ENCODE peak calls at places on chromosomes 3 and 15, in eight cellular contexts. M is CD4-positive, alpha-beta T cell; Z is RWPE1; K is GM23338; L is tibial artery; S is upper lobe of left lung; C is A673; V is body of pancreas. P is an unnamed sample.
A peak's percentile ranks its signal among the peaks of the same experiment; 100 is the strongest.

GRCh38 chr3:111769110-111769509 is 90.0 kb upstream of the PHLDB2 start:
- DNase-seq in S (no peak), C (no peak), K (no peak), M (no peak), Z (no peak), L (no peak), V (no peak), P (no peak)

GRCh38 chr3:64031540-64032533 is 8.5 kb upstream of the PSMD6 start:
- DNase-seq in L (no peak), S (no peak), C (no peak), M (no peak), V (no peak), K (no peak), Z (no peak), P (no peak)

GRCh38 chr3:116678853-116679252 is 30.7 kb upstream of the TUSC7 start:
- DNase-seq in C (no peak), S (no peak), M (no peak), V (no peak), K (no peak), L (no peak), Z (no peak), P (no peak)

GRCh38 chr3:27559835-27560234 is 75.7 kb upstream of the SLC4A7 start:
- DNase-seq in K (no peak), L (peak; percentile 74), C (no peak), Z (peak; percentile 21), M (no peak), V (no peak), S (no peak), P (no peak)

GRCh38 chr3:9747267-9747666 is 2.5 kb upstream of the OGG1 start:
- DNase-seq in S (no peak), M (no peak), Z (no peak), L (no peak), C (no peak), K (no peak), V (no peak), P (no peak)

GRCh38 chr15:53880353-53880752 is 97.9 kb upstream of the UNC13C start:
- DNase-seq in M (no peak), S (no peak), L (no peak), K (no peak), Z (no peak), V (no peak), C (no peak), P (no peak)

GRCh38 chr3:118863731-118864322 is 170.8 kb downstream of the IGSF11 start:
- DNase-seq in M (no peak), C (peak; percentile 4), S (no peak), V (no peak), K (peak; percentile 75), L (no peak), Z (no peak), P (no peak)

GRCh38 chr15:49620174-49620573 is 444 bp downstream of the FAM227B start:
- DNase-seq in M (no peak), V (no peak), Z (no peak), S (no peak), K (peak; percentile 5), C (peak; percentile 17), L (no peak), P (no peak)

GRCh38 chr15:36254446-36254845 is 325.0 kb upstream of the CDIN1 start:
- DNase-seq in Z (no peak), K (no peak), L (no peak), V (no peak), S (no peak), M (no peak), C (peak; percentile 77), P (no peak)

GRCh38 chr3:161800985-161801559 is 304.5 kb downstream of the OTOL1 start:
- DNase-seq in Z (no peak), L (no peak), C (no peak), V (no peak), M (no peak), S (no peak), K (no peak), P (no peak)

GRCh38 chr3:13882876-13883275 is 3.0 kb upstream of the WNT7A start:
- DNase-seq in V (no peak), L (no peak), Z (no peak), S (no peak), M (no peak), K (no peak), C (no peak), P (no peak)

GRCh38 chr3:132394334-132394733 is 23.0 kb upstream of the DNAJC13 start:
- DNase-seq in S (no peak), L (no peak), M (no peak), Z (no peak), K (no peak), V (no peak), C (peak; percentile 21), P (no peak)

GRCh38 chr15:38070778-38071177 is 136.3 kb downstream of the TMCO5A start:
- DNase-seq in V (no peak), L (no peak), M (no peak), K (no peak), Z (no peak), C (no peak), S (no peak), P (no peak)

GRCh38 chr15:70703483-70703882 is 59.9 kb downstream of the UACA start:
- DNase-seq in L (no peak), V (no peak), Z (no peak), K (peak; percentile 41), S (no peak), M (no peak), C (peak; percentile 40), P (no peak)

GRCh38 chr3:185341616-185342457 is 21.1 kb upstream of the MAP3K13 start:
- DNase-seq in C (no peak), V (no peak), L (no peak), S (peak; percentile 32), K (no peak), Z (no peak), M (no peak), P (peak; percentile 64)

GRCh38 chr3:69568926-69569325 is 170.3 kb upstream of the MITF start:
- DNase-seq in K (no peak), Z (no peak), M (no peak), S (no peak), V (no peak), L (no peak), C (no peak), P (no peak)

GRCh38 chr3:135452881-135453280 is 512.6 kb upstream of the PPP2R3A start:
- DNase-seq in C (no peak), Z (no peak), M (no peak), V (no peak), L (no peak), S (no peak), K (peak; percentile 15), P (no peak)

GRCh38 chr3:124916837-124917409 is 17.6 kb downstream of the MUC13 start:
- DNase-seq in C (no peak), V (no peak), Z (no peak), S (no peak), M (no peak), L (no peak), K (no peak), P (peak; percentile 3)

GRCh38 chr3:25455316-25456232 is 27.5 kb downstream of the RARB start:
- DNase-seq in C (peak; percentile 46), L (peak; percentile 74), Z (no peak), S (no peak), V (no peak), M (no peak), K (peak; percentile 9), P (peak; percentile 58)

GRCh38 chr15:33068531-33068990 is 126.0 kb downstream of the FMN1 start:
- DNase-seq in Z (peak; percentile 76), S (peak; percentile 93), M (no peak), L (peak; percentile 66), C (peak; percentile 70), V (peak; percentile 34), K (peak; percentile 69), P (no peak)

GRCh38 chr3:177781686-177782161 is 584.4 kb upstream of the TBL1XR1 start:
- DNase-seq in S (peak; percentile 30), C (peak; percentile 30), K (no peak), V (no peak), Z (no peak), M (no peak), L (peak; percentile 91), P (no peak)

DNA sequence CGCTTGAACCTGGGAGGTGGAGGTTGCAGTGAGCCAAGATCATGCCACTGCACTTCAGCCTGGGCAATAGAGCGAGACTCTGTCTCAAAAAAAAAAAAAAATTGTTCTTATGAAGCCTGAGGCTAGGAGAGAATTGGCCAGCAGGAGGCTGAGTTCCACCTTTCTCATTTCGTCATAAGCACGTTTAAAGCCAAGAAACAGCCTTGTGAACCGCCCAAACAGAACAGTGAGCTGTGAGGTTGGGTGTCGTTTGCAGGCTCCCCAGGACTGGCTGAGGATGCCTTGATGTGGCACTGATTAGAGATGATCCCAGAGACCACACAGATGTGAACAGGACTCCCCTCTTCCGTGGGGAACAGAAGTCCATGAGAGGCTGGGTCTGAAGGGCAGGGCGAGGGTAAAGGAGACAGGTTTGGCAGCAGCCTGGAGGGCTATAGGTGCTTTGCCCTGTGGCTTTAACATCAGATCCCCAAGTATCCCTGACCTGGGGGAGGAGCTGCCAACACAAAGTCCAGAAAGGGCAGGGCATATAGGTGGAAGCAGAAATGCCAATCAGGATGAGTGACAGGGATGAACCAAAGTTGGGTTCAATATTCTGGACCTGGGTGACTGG is 52.9 kb downstream of the CLEC3B start:
- DNase-seq in C (no peak), M (no peak), Z (no peak), K (peak; percentile 65), L (no peak), V (peak; percentile 48), S (no peak), P (no peak)
- TF ChIP-seq CTCF in C (no peak), M (peak; percentile 29), Z (no peak), K (peak; percentile 44), L (no peak), V (peak; percentile 54), S (no peak), P (no peak)

GRCh38 chr3:183815951-183816475 is 9.4 kb downstream of the MAP6D1 start:
- DNase-seq in M (no peak), V (no peak), Z (no peak), C (no peak), S (no peak), K (no peak), L (peak; percentile 28), P (no peak)
- H3K27ac ChIP-seq in M (no peak overlapping the region), V (no peak overlapping the region), Z (peak overlapping the region; percentile 13), C (no peak overlapping the region), S (no peak overlapping the region), K (no peak overlapping the region), L (no peak overlapping the region), P (peak overlapping the region; percentile 85)

GRCh38 chr3:129938140-129938930 is 36.2 kb upstream of the TRH start:
- DNase-seq in K (peak; percentile 11), C (peak; percentile 34), M (no peak), S (no peak), V (no peak), Z (no peak), L (no peak), P (no peak)
- TF ChIP-seq CTCF in K (peak; percentile 31), C (peak; percentile 18), M (no peak), S (no peak), V (no peak), Z (no peak), L (no peak), P (peak; percentile 12)

DNA sequence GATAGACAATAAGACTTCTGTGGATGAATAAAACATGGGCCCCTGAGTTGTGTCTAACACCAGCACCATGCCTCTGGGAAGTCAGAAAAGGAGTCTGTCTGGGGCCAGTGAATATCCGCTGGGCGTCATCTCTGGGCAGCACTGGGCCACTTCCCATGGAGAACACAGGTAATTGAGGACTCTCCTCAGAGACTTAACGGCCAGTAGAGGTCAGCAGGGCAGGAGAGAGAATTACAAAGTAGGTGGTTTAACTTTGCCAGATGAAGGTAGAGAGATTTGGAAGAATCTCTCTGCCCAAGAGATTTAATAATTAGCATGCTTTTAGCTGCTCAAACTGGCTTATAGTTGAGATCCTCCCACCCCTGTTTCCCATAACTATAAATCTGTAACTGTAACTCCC is 65.7 kb downstream of the OCA2 start:
- DNase-seq in C (no peak), Z (no peak), K (peak; percentile 18), S (no peak), V (no peak), M (no peak), L (no peak), P (no peak)
- H3K27ac ChIP-seq in C (no peak overlapping the region), Z (no peak overlapping the region), K (no peak overlapping the region), S (no peak overlapping the region), V (no peak overlapping the region), M (no peak overlapping the region), L (no peak overlapping the region), P (no peak overlapping the region)